ENCODE peak calls at places on chromosomes 5 and 9, in four cellular contexts. N, E, A and D are unnamed samples.

GRCh38 chr9:134597041-134597913 is 44.3 kb upstream of the COL5A1 start:
- DNase-seq in E (no peak), A (no peak), N (no peak), D (no peak)

GRCh38 chr5:100904259-100904822 is 1.3 kb upstream of the ST8SIA4 start:
- DNase-seq in N (peak), E (no peak), A (no peak), D (peak)

GRCh38 chr9:136229096-136230065 is 16.2 kb downstream of the QSOX2 start:
- DNase-seq in A (no peak), N (no peak), E (no peak), D (no peak)

GRCh38 chr5:38529955-38530644 is 26.3 kb downstream of the LIFR start:
- DNase-seq in A (no peak), N (no peak), E (no peak), D (no peak)

GRCh38 chr5:174736351-174736721 is 12.0 kb downstream of the MSX2 start:
- DNase-seq in N (no peak), A (no peak), E (no peak), D (no peak)

GRCh38 chr9:121784706-121785426 is 133.4 kb downstream of the DAB2IP start:
- DNase-seq in E (no peak), N (peak), A (no peak), D (no peak)

GRCh38 chr5:110258460-110258859 is 468.0 kb downstream of the TMEM232 start:
- DNase-seq in E (peak), A (peak), N (no peak), D (no peak)

GRCh38 chr9:37200572-37201005 is 80.2 kb downstream of the ZCCHC7 start:
- DNase-seq in E (no peak), A (no peak), N (no peak), D (no peak)

GRCh38 chr9:76773051-76773450 is 8.8 kb downstream of the PCA3 start:
- DNase-seq in E (no peak), N (no peak), A (no peak), D (peak)

GRCh38 chr5:159174511-159175168 is 34.7 kb downstream of the RNF145 start:
- DNase-seq in E (no peak), A (no peak), N (no peak), D (no peak)

GRCh38 chr5:96924016-96924443 is 11.8 kb upstream of the LNPEP start:
- DNase-seq in A (no peak), E (no peak), N (no peak), D (no peak)

GRCh38 chr9:136372561-136373299 is 739 bp downstream of the CARD9 start:
- DNase-seq in N (peak), A (no peak), E (no peak), D (peak)

GRCh38 chr5:174720612-174721521 is 3.5 kb upstream of the MSX2 start:
- DNase-seq in A (no peak), E (no peak), N (no peak), D (peak)

GRCh38 chr5:52840286-52841050 is 52.8 kb downstream of the ITGA1 start:
- DNase-seq in N (no peak), A (peak), E (no peak), D (peak)

GRCh38 chr9:89929315-89929714 is 324.5 kb downstream of the GADD45G start:
- DNase-seq in E (no peak), A (no peak), N (no peak), D (no peak)

GRCh38 chr5:157778121-157778805 is 34.8 kb downstream of the LSM11 start:
- DNase-seq in E (peak), N (peak), A (no peak), D (peak)

GRCh38 chr9:133768859-133769510 is 30.8 kb upstream of the SARDH start:
- DNase-seq in E (no peak), N (no peak), A (no peak), D (peak)

GRCh38 chr9:131282688-131283422 is 6.5 kb upstream of the FAM78A start:
- DNase-seq in N (no peak), A (no peak), E (no peak), D (peak)

GRCh38 chr9:75087279-75087823 is 604 bp downstream of the NMRK1 start:
- DNase-seq in N (peak), E (peak), A (no peak), D (peak)

GRCh38 chr5:15249152-15249551 is 250.8 kb upstream of the FBXL7 start:
- DNase-seq in A (no peak), E (no peak), N (no peak), D (no peak)

GRCh38 chr9:134563397-134563796 is 78.2 kb upstream of the COL5A1 start:
- DNase-seq in A (no peak), E (no peak), N (no peak), D (no peak)

GRCh38 chr5:163434410-163434866 is 3.0 kb upstream of the CCNG1 start:
- DNase-seq in E (no peak), N (peak), A (no peak), D (no peak)

GRCh38 chr5:54449923-54450322 is 5.6 kb upstream of the HSPB3 start:
- DNase-seq in A (no peak), N (no peak), E (no peak), D (no peak)

GRCh38 chr5:88524941-88525340 is 256.3 kb upstream of the TMEM161B start:
- DNase-seq in N (no peak), E (no peak), A (no peak), D (no peak)

GRCh38 chr5:179759961-179760541 is 27.4 kb downstream of the MAML1 start:
- DNase-seq in N (no peak), E (no peak), A (no peak), D (no peak)

GRCh38 chr9:87786876-87787275 is 61.0 kb downstream of the CTSL start:
- DNase-seq in E (no peak), A (no peak), N (no peak), D (no peak)

GRCh38 chr5:139065296-139065695 is 132.9 kb downstream of the SIL1 start:
- DNase-seq in A (no peak), N (no peak), E (no peak), D (peak)

GRCh38 chr5:173984218-173984617 is 4.8 kb upstream of the C5orf47 start:
- DNase-seq in E (no peak), A (no peak), N (no peak), D (peak)

GRCh38 chr9:114156311-114156657 is 947 bp downstream of the COL27A1 start:
- DNase-seq in N (no peak), E (no peak), A (no peak), D (peak)

GRCh38 chr9:130351343-130351742 is 85.8 kb downstream of the HMCN2 start:
- DNase-seq in N (no peak), A (no peak), E (no peak), D (no peak)

GRCh38 chr5:88732181-88732633 is 150.8 kb downstream of the MEF2C start:
- DNase-seq in A (no peak), N (peak), E (no peak), D (no peak)

GRCh38 chr5:130528474-130528873 is 624.2 kb downstream of the CHSY3 start:
- DNase-seq in A (no peak), N (no peak), E (no peak), D (no peak)

GRCh38 chr9:33290994-33291397 is 680 bp downstream of the NFX1 start:
- DNase-seq in E (no peak), N (no peak), A (no peak), D (no peak)

GRCh38 chr9:18359335-18359734 is 114.6 kb upstream of the ADAMTSL1 start:
- DNase-seq in E (no peak), N (no peak), A (no peak), D (no peak)

GRCh38 chr5:2887401-2888348 is 136.2 kb upstream of the IRX2 start:
- DNase-seq in N (no peak), E (no peak), A (peak), D (no peak)

GRCh38 chr5:60487885-60488425 is 212.0 kb downstream of the DEPDC1B start:
- DNase-seq in A (no peak), E (no peak), N (peak), D (peak)